ENCODE peak calls at places on chromosome 11, in eight cellular contexts. One of them, this sample, is unnamed.

GRCh38 chr11:6390718-6391547 is 659 bp downstream of the SMPD1 start:
- DNase-seq in M059J: no peak
- DNase-seq in LoVo: no peak
- DNase-seq in NCI-H2029 treated with DMSO at 0.1 percent for 48 hours: no peak
- DNase-seq in islet precursor cell: no peak
- DNase-seq in effector memory CD8-positive, alpha-beta T cell: no peak
- DNase-seq in C1 segment of cervical spinal cord: no peak
- DNase-seq in activated naive CD4-positive, alpha-beta T cell: no peak
- DNase-seq in this sample: no peak

GRCh38 chr11:64723117-64723906 is at the start of gene NRXN2:
- DNase-seq in M059J: peak; percentile 74
- DNase-seq in LoVo: peak; percentile 82
- DNase-seq in NCI-H2029 treated with DMSO at 0.1 percent for 48 hours: peak; percentile 22
- DNase-seq in islet precursor cell: peak; percentile 91
- DNase-seq in effector memory CD8-positive, alpha-beta T cell: peak; percentile 82
- DNase-seq in C1 segment of cervical spinal cord: peak; percentile 80
- DNase-seq in activated naive CD4-positive, alpha-beta T cell: peak; percentile 50
- DNase-seq in this sample: peak; percentile 98

GRCh38 chr11:113796663-113797259 is 17.2 kb downstream of the CLDN25 start:
- DNase-seq in M059J: peak; percentile 55
- DNase-seq in LoVo: peak; percentile 28
- DNase-seq in NCI-H2029 treated with DMSO at 0.1 percent for 48 hours: peak; percentile 14
- DNase-seq in islet precursor cell: no peak
- DNase-seq in effector memory CD8-positive, alpha-beta T cell: no peak
- DNase-seq in C1 segment of cervical spinal cord: no peak
- DNase-seq in activated naive CD4-positive, alpha-beta T cell: no peak
- DNase-seq in this sample: no peak

GRCh38 chr11:61842421-61842820 is 14.3 kb downstream of the FADS2 start:
- DNase-seq in M059J: no peak
- DNase-seq in LoVo: no peak
- DNase-seq in NCI-H2029 treated with DMSO at 0.1 percent for 48 hours: no peak
- DNase-seq in islet precursor cell: no peak
- DNase-seq in effector memory CD8-positive, alpha-beta T cell: no peak
- DNase-seq in C1 segment of cervical spinal cord: no peak
- DNase-seq in activated naive CD4-positive, alpha-beta T cell: no peak
- DNase-seq in this sample: no peak

GRCh38 chr11:93160808-93161207 is 37.0 kb downstream of the SLC36A4 start:
- DNase-seq in M059J: no peak
- DNase-seq in LoVo: no peak
- DNase-seq in NCI-H2029 treated with DMSO at 0.1 percent for 48 hours: no peak
- DNase-seq in islet precursor cell: no peak
- DNase-seq in effector memory CD8-positive, alpha-beta T cell: no peak
- DNase-seq in C1 segment of cervical spinal cord: no peak
- DNase-seq in activated naive CD4-positive, alpha-beta T cell: no peak
- DNase-seq in this sample: no peak

GRCh38 chr11:126332221-126332711 is 23.2 kb upstream of the ST3GAL4 start:
- DNase-seq in M059J: peak; percentile 93
- DNase-seq in LoVo: no peak
- DNase-seq in NCI-H2029 treated with DMSO at 0.1 percent for 48 hours: no peak
- DNase-seq in islet precursor cell: no peak
- DNase-seq in effector memory CD8-positive, alpha-beta T cell: peak; percentile 53
- DNase-seq in C1 segment of cervical spinal cord: no peak
- DNase-seq in activated naive CD4-positive, alpha-beta T cell: no peak
- DNase-seq in this sample: no peak

GRCh38 chr11:124891390-124891861 is 6.2 kb downstream of the ROBO4 start:
- DNase-seq in M059J: no peak
- DNase-seq in LoVo: no peak
- DNase-seq in NCI-H2029 treated with DMSO at 0.1 percent for 48 hours: no peak
- DNase-seq in islet precursor cell: peak; percentile 64
- DNase-seq in effector memory CD8-positive, alpha-beta T cell: no peak
- DNase-seq in C1 segment of cervical spinal cord: no peak
- DNase-seq in activated naive CD4-positive, alpha-beta T cell: no peak
- DNase-seq in this sample: peak; percentile 8

GRCh38 chr11:86511086-86511551 is 136.4 kb downstream of the CCDC81 start:
- DNase-seq in M059J: peak; percentile 43
- DNase-seq in LoVo: peak; percentile 78
- DNase-seq in NCI-H2029 treated with DMSO at 0.1 percent for 48 hours: no peak
- DNase-seq in islet precursor cell: no peak
- DNase-seq in effector memory CD8-positive, alpha-beta T cell: no peak
- DNase-seq in C1 segment of cervical spinal cord: no peak
- DNase-seq in activated naive CD4-positive, alpha-beta T cell: no peak
- DNase-seq in this sample: no peak

GRCh38 chr11:58625086-58625485 is 2.6 kb downstream of the CNTF start:
- DNase-seq in M059J: no peak
- DNase-seq in LoVo: no peak
- DNase-seq in NCI-H2029 treated with DMSO at 0.1 percent for 48 hours: no peak
- DNase-seq in islet precursor cell: no peak
- DNase-seq in effector memory CD8-positive, alpha-beta T cell: no peak
- DNase-seq in C1 segment of cervical spinal cord: no peak
- DNase-seq in activated naive CD4-positive, alpha-beta T cell: no peak
- DNase-seq in this sample: no peak

GRCh38 chr11:84580338-84580737 is 1046.8 kb downstream of the DLG2 start:
- DNase-seq in M059J: no peak
- DNase-seq in LoVo: no peak
- DNase-seq in NCI-H2029 treated with DMSO at 0.1 percent for 48 hours: no peak
- DNase-seq in islet precursor cell: no peak
- DNase-seq in effector memory CD8-positive, alpha-beta T cell: no peak
- DNase-seq in C1 segment of cervical spinal cord: no peak
- DNase-seq in activated naive CD4-positive, alpha-beta T cell: no peak
- DNase-seq in this sample: no peak

GRCh38 chr11:6320411-6321207 is at the start of gene CAVIN3:
- DNase-seq in M059J: peak; percentile 92
- DNase-seq in LoVo: peak; percentile 50
- DNase-seq in NCI-H2029 treated with DMSO at 0.1 percent for 48 hours: no peak
- DNase-seq in islet precursor cell: peak; percentile 96
- DNase-seq in effector memory CD8-positive, alpha-beta T cell: no peak
- DNase-seq in C1 segment of cervical spinal cord: no peak
- DNase-seq in activated naive CD4-positive, alpha-beta T cell: no peak
- DNase-seq in this sample: no peak